ENCODE peak calls at places on chromosome 21, in five cellular contexts. X is tibial artery, N is mesenchymal stem cell, H is H7, Z is adipocyte. E is an unnamed sample.

GRCh38 chr21:31905444-31906400 is 32.9 kb downstream of the HUNK start:
- DNase-seq in X (no peak), N (no peak), H (no peak), Z (no peak), E (no peak)

GRCh38 chr21:20266369-20266710 is 731.9 kb upstream of the NCAM2 start:
- DNase-seq in X (no peak), N (no peak), H (no peak), Z (no peak), E (no peak)

GRCh38 chr21:15552914-15553491 is 176.8 kb upstream of the USP25 start:
- DNase-seq in X (no peak), N (peak; percentile 25), H (peak; percentile 2), Z (peak; percentile 53), E (no peak)

GRCh38 chr21:46424062-46424591 is 34.6 kb upstream of the DIP2A start:
- DNase-seq in X (no peak), N (no peak), H (peak; percentile 82), Z (no peak), E (no peak)

GRCh38 chr21:26835714-26836265 is 9.4 kb downstream of the ADAMTS1 start:
- DNase-seq in X (no peak), N (no peak), H (no peak), Z (no peak), E (no peak)

GRCh38 chr21:43361493-43362296 is 65.2 kb downstream of the SIK1 start:
- DNase-seq in X (peak; percentile 54), N (peak; percentile 35), H (peak; percentile 75), Z (peak; percentile 10), E (peak; percentile 82)

GRCh38 chr21:38428211-38428610 is 70.1 kb downstream of the ERG start:
- DNase-seq in X (no peak), N (no peak), H (no peak), Z (no peak), E (no peak)

GRCh38 chr21:38979271-38980196 is 173.8 kb downstream of the ETS2 start:
- DNase-seq in X (no peak), N (peak; percentile 89), H (peak; percentile 70), Z (no peak), E (no peak)

GRCh38 chr21:46150073-46150472 is 5.3 kb downstream of the FTCD start:
- DNase-seq in X (peak; percentile 9), N (no peak), H (no peak), Z (no peak), E (no peak)

GRCh38 chr21:43362928-43363314 is 64.0 kb downstream of the SIK1 start:
- DNase-seq in X (no peak), N (no peak), H (no peak), Z (no peak), E (no peak)

GRCh38 chr21:31931644-31932469 is 59.0 kb downstream of the HUNK start:
- DNase-seq in X (no peak), N (no peak), H (no peak), Z (no peak), E (no peak)

GRCh38 chr21:22791986-22792560 is 1793.9 kb downstream of the NCAM2 start:
- DNase-seq in X (no peak), N (peak; percentile 34), H (peak; percentile 38), Z (peak; percentile 87), E (peak; percentile 24)

GRCh38 chr21:36909423-36909822 is 57.0 kb downstream of the HLCS start:
- DNase-seq in X (no peak), N (peak; percentile 65), H (no peak), Z (no peak), E (no peak)

GRCh38 chr21:37578471-37579126 is 212.0 kb downstream of the DYRK1A start:
- DNase-seq in X (no peak), N (no peak), H (no peak), Z (no peak), E (no peak)

GRCh38 chr21:38768385-38769071 is 37.2 kb upstream of the ETS2 start:
- DNase-seq in X (no peak), N (peak; percentile 99), H (no peak), Z (peak; percentile 92), E (peak; percentile 92)

GRCh38 chr21:26405735-26406361 is 167.2 kb downstream of the CYYR1 start:
- DNase-seq in X (no peak), N (peak; percentile 79), H (no peak), Z (peak; percentile 81), E (peak; percentile 84)

GRCh38 chr21:38897532-38898421 is 92.0 kb downstream of the ETS2 start:
- DNase-seq in X (no peak), N (no peak), H (no peak), Z (no peak), E (no peak)

GRCh38 chr21:38499296-38499695 is 1.0 kb upstream of the ERG start:
- DNase-seq in X (no peak), N (peak; percentile 14), H (no peak), Z (no peak), E (no peak)

GRCh38 chr21:15010645-15011044 is 54.2 kb downstream of the NRIP1 start:
- DNase-seq in X (no peak), N (peak; percentile 71), H (no peak), Z (no peak), E (peak; percentile 44)

GRCh38 chr21:37372127-37372731 is 5.7 kb downstream of the DYRK1A start:
- DNase-seq in X (no peak), N (no peak), H (no peak), Z (no peak), E (no peak)

DNA sequence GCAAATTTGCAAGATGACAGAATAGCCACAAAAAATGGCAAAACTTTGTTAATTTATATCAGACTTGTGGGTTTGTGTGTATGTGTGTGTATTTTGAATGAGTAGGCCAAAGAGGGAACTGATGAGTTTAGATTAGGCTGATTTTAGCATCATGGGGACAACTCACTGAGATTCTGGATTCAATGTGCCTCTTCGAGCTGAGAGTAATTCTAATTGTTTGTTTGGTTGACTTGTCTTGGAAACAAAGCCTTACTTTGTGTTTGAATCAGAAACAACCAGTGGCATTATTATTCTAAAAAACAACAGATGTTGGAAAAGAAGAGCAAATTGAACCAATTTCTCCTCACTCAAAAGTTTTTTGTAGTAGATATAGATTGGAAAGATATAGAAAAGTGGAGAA is 40.5 kb upstream of the C21orf91 start:
- DNase-seq in X (no peak), N (no peak), H (no peak), Z (no peak), E (no peak)
- H3K27me3 ChIP-seq in X (no peaks in the 10 kb centered on the region), N (no peaks in the 10 kb centered on the region), H (no peaks in the 10 kb centered on the region), Z (peaks cover 3% of the 10 kb centered on the region), E (no peaks in the 10 kb centered on the region)

GRCh38 chr21:34630536-34631143 is 15.7 kb upstream of the RCAN1 start:
- DNase-seq in X (no peak), N (peak; percentile 61), H (peak; percentile 64), Z (peak; percentile 87), E (peak; percentile 32)
- H3K27me3 ChIP-seq in X (peaks cover 12% of the 10 kb centered on the region), N (peaks cover 49% of the 10 kb centered on the region), H (no peaks in the 10 kb centered on the region), Z (peaks cover 48% of the 10 kb centered on the region), E (peaks cover 6% of the 10 kb centered on the region)

GRCh38 chr21:33071878-33072306 is 2.0 kb downstream of the OLIG1 start:
- DNase-seq in X (no peak), N (peak; percentile 23), H (peak; percentile 68), Z (peak; percentile 9), E (no peak)

GRCh38 chr21:33069243-33069642 is 698 bp upstream of the OLIG1 start:
- DNase-seq in X (no peak), N (no peak), H (no peak), Z (no peak), E (no peak)

GRCh38 chr21:33069994-33070811 is at the start of gene OLIG1:
- DNase-seq in X (no peak), N (peak; percentile 19), H (peak; percentile 98), Z (peak; percentile 3), E (no peak)

GRCh38 chr21:33069645-33069993 is 322 bp upstream of the OLIG1 start:
- DNase-seq in X (no peak), N (no peak), H (no peak), Z (no peak), E (no peak)

DNA sequence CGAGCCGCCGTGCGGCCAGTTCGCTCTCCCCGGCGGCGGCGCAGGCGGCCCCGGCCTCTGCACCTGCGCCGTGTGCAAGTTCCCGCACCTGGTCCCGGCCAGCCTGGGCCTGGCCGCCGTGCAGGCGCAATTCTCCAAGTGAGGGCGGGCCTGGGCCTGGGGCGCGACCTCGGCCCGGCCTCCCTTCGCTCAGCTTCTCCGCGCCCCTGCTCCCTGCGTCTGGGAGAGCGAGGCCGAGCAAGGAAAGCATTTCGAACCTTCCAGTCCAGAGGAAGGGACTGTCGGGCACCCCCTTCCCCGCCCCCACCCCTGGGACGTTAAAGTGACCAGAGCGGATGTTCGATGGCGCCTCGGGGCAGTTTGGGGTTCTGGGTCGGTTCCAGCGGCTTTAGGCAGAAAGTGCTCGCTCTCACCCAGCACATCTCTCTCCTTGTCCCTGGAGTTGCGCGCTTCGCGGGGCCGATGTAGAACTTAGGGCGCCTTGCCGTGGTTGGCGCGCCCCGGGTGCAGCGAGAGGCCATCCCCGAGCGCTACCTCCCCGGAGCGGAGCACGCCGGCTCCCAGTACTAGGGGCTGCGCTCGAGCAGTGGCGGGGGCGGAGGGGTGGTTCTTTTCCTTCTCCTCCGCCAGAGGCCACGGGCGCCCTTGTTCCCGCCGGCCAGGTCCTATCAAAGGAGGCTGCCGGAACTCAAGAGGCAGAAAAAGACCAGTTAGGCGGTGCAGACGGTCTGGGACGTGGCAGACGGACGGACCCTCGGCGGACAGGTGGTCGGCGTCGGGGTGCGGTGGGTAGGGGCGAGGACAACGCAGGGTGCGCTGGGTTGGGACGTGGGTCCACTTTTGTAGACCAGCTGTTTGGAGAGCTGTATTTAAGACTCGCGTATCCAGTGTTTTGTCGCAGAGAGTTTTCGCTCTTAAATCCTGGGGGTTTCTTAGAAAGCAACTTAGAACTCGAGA is 1.3 kb downstream of the OLIG1 start:
- DNase-seq in X (no peak), N (peak; percentile 23), H (peak; percentile 88), Z (no peak), E (no peak)
- H3K27me3 ChIP-seq in X (peaks cover 89% of the 10 kb centered on the region), N (peaks cover 98% of the 10 kb centered on the region), H (peaks cover 89% of the 10 kb centered on the region), Z (peaks cover 87% of the 10 kb centered on the region), E (peaks cover 93% of the 10 kb centered on the region)

GRCh38 chr21:44932366-44933181 is 7.3 kb upstream of the SLX9 start:
- DNase-seq in X (no peak), N (peak; percentile 22), H (peak; percentile 88), Z (peak; percentile 56), E (no peak)

GRCh38 chr21:44931137-44931500 is 8.7 kb upstream of the SLX9 start:
- DNase-seq in X (no peak), N (peak; percentile 51), H (peak; percentile 79), Z (peak; percentile 47), E (no peak)

GRCh38 chr21:44933199-44933937 is 6.5 kb upstream of the SLX9 start:
- DNase-seq in X (no peak), N (no peak), H (peak; percentile 49), Z (no peak), E (no peak)

GRCh38 chr21:44930543-44930981 is 9.3 kb upstream of the SLX9 start:
- DNase-seq in X (no peak), N (peak; percentile 15), H (peak; percentile 71), Z (peak; percentile 30), E (no peak)

DNA sequence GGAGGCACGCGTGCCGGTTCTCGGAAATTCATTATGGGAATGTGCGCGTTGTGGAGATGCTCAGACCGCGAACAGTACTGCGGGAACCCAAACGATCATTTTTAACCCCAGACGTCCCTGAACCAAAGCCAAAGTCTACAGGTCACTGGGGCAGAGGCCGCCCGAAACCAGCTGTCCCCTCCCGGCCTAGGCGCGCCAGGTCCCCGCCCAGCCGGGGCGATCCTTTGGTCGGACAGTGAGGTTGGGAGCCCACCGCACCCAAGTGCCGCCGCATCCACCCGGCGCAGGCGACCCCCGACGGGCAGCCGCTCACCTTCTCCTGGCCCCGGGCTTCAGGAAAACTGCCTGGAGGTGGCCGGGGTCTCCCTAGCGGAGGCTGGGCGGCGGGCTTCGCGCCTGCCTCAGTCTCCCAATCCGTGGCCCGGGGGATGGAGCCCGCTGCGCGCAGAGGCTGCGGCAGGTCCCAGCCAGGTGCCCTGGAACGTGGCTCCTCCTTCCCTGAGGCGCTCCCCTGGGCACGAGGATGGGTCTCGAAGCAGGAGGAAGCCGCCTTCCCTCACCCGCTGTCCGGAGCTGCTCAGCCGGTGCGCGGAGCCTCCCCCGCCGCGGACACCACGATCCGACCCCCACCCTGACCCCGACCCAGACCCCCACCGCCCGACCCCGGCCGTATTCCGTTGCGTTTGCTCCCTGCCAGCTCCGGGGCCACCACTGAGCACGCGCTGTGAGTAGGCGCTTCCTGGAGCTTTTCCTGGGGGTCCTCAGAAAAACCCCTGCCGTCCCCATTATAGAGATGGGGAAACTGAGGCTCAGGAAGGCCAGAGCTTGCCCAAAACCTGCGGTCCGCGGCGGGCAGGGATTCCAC is 8.1 kb upstream of the SLX9 start:
- DNase-seq in X (no peak), N (no peak), H (peak; percentile 85), Z (no peak), E (no peak)
- H3K27me3 ChIP-seq in X (peaks cover 58% of the 10 kb centered on the region), N (peaks cover 37% of the 10 kb centered on the region), H (peaks cover 72% of the 10 kb centered on the region), Z (peaks cover 4% of the 10 kb centered on the region), E (peaks cover 48% of the 10 kb centered on the region)

E was measured in brain microvascular endothelial cell.